ENCODE peak calls at places on chromosomes 11 and 22, in nine cellular contexts. Y is RWPE1; P is adrenal gland; R is CD8-positive, alpha-beta memory T cell; Q is psoas muscle; A is sigmoid colon; W is fibroblast of lung; N is SK-N-MC; J is naive thymus-derived CD4-positive, alpha-beta T cell. X is an unnamed sample.

GRCh38 chr11:66267379-66268209 is 845 bp upstream of the RAB1B start:
- DNase-seq in Q (peak; percentile 94), A (peak; percentile 96), P (peak; percentile 92), Y (peak; percentile 88), W (peak; percentile 83), J (peak; percentile 78), N (no peak), R (peak; percentile 79), X (peak; percentile 70)

GRCh38 chr11:9688716-9689511 is 25.0 kb downstream of the SWAP70 start:
- DNase-seq in W (peak; percentile 91), Y (peak; percentile 47), A (no peak), J (no peak), R (no peak), N (no peak), Q (no peak), P (no peak), X (peak; percentile 14)

GRCh38 chr11:58577441-58578135 is 1.3 kb upstream of the ZFP91 start:
- DNase-seq in N (no peak), Y (peak; percentile 82), Q (peak; percentile 74), A (peak; percentile 87), R (peak; percentile 82), J (peak; percentile 60), P (peak; percentile 60), W (peak; percentile 97), X (no peak)

GRCh38 chr11:66904055-66904454 is 47.2 kb downstream of the LRFN4 start:
- DNase-seq in J (no peak), P (no peak), Q (no peak), Y (peak; percentile 61), N (no peak), W (peak; percentile 48), R (no peak), A (no peak), X (no peak)

GRCh38 chr22:19871845-19872778 is 17.4 kb upstream of the GNB1L start:
- DNase-seq in J (peak; percentile 6), Q (no peak), P (peak; percentile 11), Y (no peak), W (no peak), N (no peak), A (peak; percentile 57), R (no peak), X (no peak)

GRCh38 chr22:38481162-38481870 is 13.4 kb downstream of the KDELR3 start:
- DNase-seq in Q (no peak), J (no peak), N (no peak), P (no peak), Y (no peak), A (no peak), R (no peak), W (no peak), X (no peak)

GRCh38 chr22:34851918-34852662 is 213.9 kb upstream of the ISX start:
- DNase-seq in N (no peak), P (no peak), A (no peak), R (no peak), W (no peak), J (no peak), Y (no peak), Q (no peak), X (no peak)

GRCh38 chr22:19721486-19722172 is 1.7 kb upstream of the GP1BB start:
- DNase-seq in N (no peak), Q (no peak), P (no peak), Y (no peak), J (no peak), W (no peak), A (no peak), R (no peak), X (no peak)

GRCh38 chr11:68541983-68542382 is 81.4 kb downstream of the PPP6R3 start:
- DNase-seq in A (no peak), N (no peak), Y (no peak), Q (no peak), J (no peak), R (no peak), P (no peak), W (peak; percentile 28), X (no peak)

GRCh38 chr22:22061085-22062077 is 78.8 kb upstream of the TOP3B start:
- DNase-seq in Q (no peak), A (peak; percentile 78), Y (peak; percentile 55), N (peak; percentile 47), P (no peak), J (no peak), W (no peak), R (no peak), X (no peak)

GRCh38 chr11:133215529-133216230 is 316.6 kb downstream of the OPCML start:
- DNase-seq in A (no peak), N (no peak), R (no peak), J (no peak), W (no peak), Q (no peak), Y (no peak), P (no peak), X (no peak)

GRCh38 chr22:27212617-27213177 is 555.3 kb downstream of the MIAT start:
- DNase-seq in Y (no peak), A (peak; percentile 97), J (no peak), P (peak; percentile 41), Q (peak; percentile 62), N (peak; percentile 96), R (no peak), W (peak; percentile 99), X (no peak)

GRCh38 chr22:44247923-44248892 is 64.5 kb downstream of the SHISAL1 start:
- DNase-seq in Y (no peak), P (no peak), A (no peak), Q (no peak), J (no peak), W (no peak), R (no peak), N (no peak), X (no peak)

GRCh38 chr22:31530816-31531180 is 34.5 kb downstream of the SFI1 start:
- DNase-seq in Y (no peak), P (no peak), J (no peak), Q (no peak), R (no peak), N (no peak), A (no peak), W (peak; percentile 64), X (no peak)

GRCh38 chr22:27804683-27805297 is 3.2 kb upstream of the MN1 start:
- DNase-seq in P (peak; percentile 70), A (peak; percentile 88), N (peak; percentile 53), R (peak; percentile 16), Y (peak; percentile 20), J (no peak), W (peak; percentile 58), Q (peak; percentile 81), X (peak; percentile 49)

GRCh38 chr11:96213500-96213899 is 129.5 kb downstream of the MAML2 start:
- DNase-seq in N (no peak), P (no peak), Q (no peak), J (no peak), Y (no peak), A (no peak), R (no peak), W (peak; percentile 91), X (no peak)
- H3K27ac ChIP-seq in N (no peak overlapping the region), P (peak overlapping the region; percentile 42), Q (peak overlapping the region; percentile 33), J (no peak overlapping the region), Y (no peak overlapping the region), A (peak overlapping the region; percentile 43), R (no peak overlapping the region), W (no peak overlapping the region), X (no peak overlapping the region)

GRCh38 chr11:78168539-78169477 is 19.6 kb downstream of the KCTD21 start:
- DNase-seq in A (peak; percentile 91), J (no peak), Q (peak; percentile 92), Y (no peak), N (no peak), R (no peak), P (peak; percentile 76), W (peak; percentile 87), X (no peak)
- H3K27ac ChIP-seq in A (peak overlapping the region; percentile 73), J (no peak overlapping the region), Q (peak overlapping the region; percentile 68), Y (no peak overlapping the region), N (no peak overlapping the region), R (no peak overlapping the region), P (peak overlapping the region; percentile 99), W (peak overlapping the region; percentile 94), X (peak overlapping the region; percentile 78)

DNA sequence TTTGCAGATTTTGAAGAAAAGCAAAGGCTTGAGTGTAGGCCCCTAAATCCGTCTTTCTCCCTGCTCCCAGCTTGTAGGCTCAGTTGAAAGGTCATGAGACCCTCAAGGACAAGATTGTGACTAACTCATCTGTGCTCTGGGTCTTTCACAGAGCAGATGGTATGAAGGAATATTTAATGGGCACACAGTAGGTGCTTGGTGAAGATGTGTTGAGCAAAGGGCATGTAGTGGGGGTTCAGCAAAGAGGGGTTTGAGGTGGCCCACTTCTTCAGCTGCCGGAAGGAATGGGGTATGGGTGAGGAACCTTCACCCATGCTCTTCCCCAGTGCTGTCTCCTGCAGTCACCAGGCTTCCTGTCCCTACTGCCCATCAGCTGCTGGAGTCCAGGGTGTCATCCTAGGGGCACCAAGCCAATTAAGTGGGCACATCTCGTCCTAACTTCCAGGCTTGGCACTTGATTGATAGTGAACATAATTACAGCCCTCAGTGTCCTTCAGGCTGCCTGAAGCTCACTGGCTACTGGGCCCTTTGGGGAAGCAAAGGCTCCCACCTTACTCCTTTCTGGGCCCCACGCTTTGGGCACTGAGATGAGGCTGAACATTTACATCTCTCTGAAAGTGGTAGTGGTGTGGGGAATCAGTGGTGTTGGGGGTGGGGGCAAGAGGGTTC is 15.0 kb downstream of the DGAT2 start:
- DNase-seq in R (no peak), N (no peak), W (no peak), A (no peak), Q (no peak), P (no peak), J (no peak), Y (no peak), X (no peak)
- H3K27ac ChIP-seq in R (no peak overlapping the region), N (no peak overlapping the region), W (no peak overlapping the region), A (no peak overlapping the region), Q (no peak overlapping the region), P (no peak overlapping the region), J (no peak overlapping the region), Y (no peak overlapping the region), X (no peak overlapping the region)

GRCh38 chr22:50403701-50404101 is 60.6 kb downstream of the PPP6R2 start:
- DNase-seq in Y (no peak), R (no peak), N (no peak), J (no peak), W (no peak), Q (peak; percentile 67), P (peak; percentile 65), A (peak; percentile 82), X (no peak)
- H3K27ac ChIP-seq in Y (peak overlapping the region; percentile 12), R (no peak overlapping the region), N (no peak overlapping the region), J (no peak overlapping the region), W (no peak overlapping the region), Q (no peak overlapping the region), P (peak overlapping the region; percentile 79), A (no peak overlapping the region), X (peak overlapping the region; percentile 58)

GRCh38 chr11:953513-953912 is 27.8 kb downstream of the AP2A2 start:
- DNase-seq in Q (no peak), Y (no peak), P (no peak), N (no peak), R (no peak), W (no peak), A (no peak), J (no peak), X (no peak)

GRCh38 chr11:955154-956049 is 29.7 kb downstream of the AP2A2 start:
- DNase-seq in A (no peak), W (no peak), N (no peak), R (no peak), J (no peak), Y (peak; percentile 31), P (no peak), Q (no peak), X (no peak)

GRCh38 chr11:957201-957920 is 31.7 kb downstream of the AP2A2 start:
- DNase-seq in P (no peak), Y (no peak), A (no peak), J (no peak), R (no peak), N (no peak), Q (no peak), W (no peak), X (no peak)

GRCh38 chr11:952406-953385 is 27.0 kb downstream of the AP2A2 start:
- DNase-seq in N (no peak), J (no peak), R (no peak), A (no peak), Q (no peak), P (no peak), W (peak; percentile 81), Y (no peak), X (peak; percentile 39)

GRCh38 chr11:954392-955144 is 28.9 kb downstream of the AP2A2 start:
- DNase-seq in J (no peak), Q (no peak), R (no peak), A (no peak), P (no peak), N (no peak), W (no peak), Y (no peak), X (no peak)
- H3K27ac ChIP-seq in J (no peak overlapping the region), Q (no peak overlapping the region), R (no peak overlapping the region), A (no peak overlapping the region), P (no peak overlapping the region), N (peak overlapping the region; percentile 7), W (no peak overlapping the region), Y (peak overlapping the region; percentile 46), X (no peak overlapping the region)

X was measured in caudate nucleus.